ENCODE peak calls at places on chromosome 22, in seven cellular contexts. Z, C, E, S, F, V and D are unnamed samples.
A peak's percentile ranks its signal among the peaks of the same experiment; 100 is the strongest.

GRCh38 chr22:49883294-49883640 is 29.6 kb downstream of the ZBED4 start:
- DNase-seq in Z (no peak), C (no peak), E (peak; percentile 44), S (no peak), F (no peak), V (no peak), D (no peak)

GRCh38 chr22:17388235-17388634 is 19.0 kb downstream of the CECR2 start:
- DNase-seq in Z (no peak), C (no peak), E (no peak), S (no peak), F (no peak), V (no peak), D (no peak)

GRCh38 chr22:30324008-30324730 is 2.6 kb downstream of the TBC1D10A start:
- DNase-seq in Z (no peak), C (no peak), E (peak; percentile 81), S (no peak), F (no peak), V (peak; percentile 26), D (no peak)

GRCh38 chr22:41226728-41227655 is 13.7 kb downstream of the CHADL start:
- DNase-seq in Z (no peak), C (no peak), E (no peak), S (no peak), F (no peak), V (no peak), D (no peak)

GRCh38 chr22:30928401-30928800 is 40.2 kb downstream of the MORC2 start:
- DNase-seq in Z (no peak), C (no peak), E (no peak), S (no peak), F (no peak), V (no peak), D (no peak)

GRCh38 chr22:19195796-19196731 is 17.5 kb upstream of the SLC25A1 start:
- DNase-seq in Z (no peak), C (no peak), E (no peak), S (no peak), F (no peak), V (no peak), D (no peak)

GRCh38 chr22:49827307-49827852 is 293 bp downstream of the BRD1 start:
- DNase-seq in Z (no peak), C (no peak), E (peak; percentile 40), S (no peak), F (no peak), V (no peak), D (no peak)

GRCh38 chr22:50053861-50054260 is 4.2 kb downstream of the TTLL8 start:
- DNase-seq in Z (no peak), C (no peak), E (no peak), S (no peak), F (no peak), V (no peak), D (no peak)

GRCh38 chr22:50176850-50177536 is 6.5 kb downstream of the PANX2 start:
- DNase-seq in Z (no peak), C (no peak), E (no peak), S (no peak), F (no peak), V (no peak), D (no peak)

GRCh38 chr22:48955351-48956311 is 872.0 kb downstream of the BRD1 start:
- DNase-seq in Z (no peak), C (no peak), E (no peak), S (no peak), F (peak; percentile 1), V (no peak), D (no peak)

GRCh38 chr22:46813816-46814597 is 51.6 kb downstream of the TBC1D22A start:
- DNase-seq in Z (no peak), C (no peak), E (peak; percentile 85), S (no peak), F (no peak), V (no peak), D (no peak)

GRCh38 chr22:48843640-48844039 is 984.0 kb downstream of the BRD1 start:
- DNase-seq in Z (no peak), C (no peak), E (no peak), S (no peak), F (no peak), V (no peak), D (no peak)

GRCh38 chr22:42243802-42244060 is 26.7 kb downstream of the TCF20 start:
- DNase-seq in Z (no peak), C (no peak), E (no peak), S (no peak), F (no peak), V (no peak), D (no peak)

GRCh38 chr22:27988704-27989103 is 69.6 kb upstream of the PITPNB start:
- DNase-seq in Z (no peak), C (no peak), E (no peak), S (no peak), F (no peak), V (no peak), D (no peak)

GRCh38 chr22:41308054-41308453 is 6.7 kb downstream of the ZC3H7B start:
- DNase-seq in Z (no peak), C (no peak), E (peak; percentile 9), S (no peak), F (no peak), V (no peak), D (no peak)

GRCh38 chr22:50399751-50400331 is 56.7 kb downstream of the PPP6R2 start:
- DNase-seq in Z (peak; percentile 23), C (peak; percentile 23), E (no peak), S (no peak), F (peak; percentile 41), V (peak; percentile 11), D (peak; percentile 80)

GRCh38 chr22:31897842-31898241 is 46.5 kb upstream of the YWHAH start:
- DNase-seq in Z (no peak), C (no peak), E (no peak), S (no peak), F (no peak), V (no peak), D (no peak)

GRCh38 chr22:45329536-45329936 is 19.8 kb downstream of the FAM118A start:
- DNase-seq in Z (no peak), C (peak; percentile 80), E (no peak), S (no peak), F (no peak), V (no peak), D (peak; percentile 69)

GRCh38 chr22:42856179-42856864 is 751 bp downstream of the ARFGAP3 start:
- DNase-seq in Z (no peak), C (peak; percentile 79), E (peak; percentile 11), S (no peak), F (peak; percentile 62), V (peak; percentile 11), D (no peak)

GRCh38 chr22:49547751-49548239 is 279.9 kb downstream of the BRD1 start:
- DNase-seq in Z (no peak), C (no peak), E (no peak), S (no peak), F (no peak), V (no peak), D (no peak)

GRCh38 chr22:32752868-32753520 is 48.5 kb upstream of the TIMP3 start:
- DNase-seq in Z (no peak), C (peak; percentile 37), E (peak; percentile 83), S (no peak), F (no peak), V (no peak), D (no peak)

GRCh38 chr22:20956258-20957117 is 10.6 kb upstream of the AIFM3 start:
- DNase-seq in Z (peak; percentile 77), C (no peak), E (peak; percentile 34), S (no peak), F (peak; percentile 89), V (no peak), D (no peak)

GRCh38 chr22:17431179-17431578 is 61.9 kb downstream of the CECR2 start:
- DNase-seq in Z (peak; percentile 33), C (no peak), E (no peak), S (no peak), F (no peak), V (no peak), D (no peak)

GRCh38 chr22:19770349-19771220 is 10.0 kb downstream of the TBX1 start:
- DNase-seq in Z (no peak), C (no peak), E (no peak), S (no peak), F (no peak), V (no peak), D (no peak)

GRCh38 chr22:24117942-24118341 is 63.3 kb upstream of the SUSD2 start:
- DNase-seq in Z (no peak), C (no peak), E (no peak), S (no peak), F (no peak), V (no peak), D (no peak)
- TF ChIP-seq CTCF in Z (no peak), C (no peak), E (no peak), S (no peak), F (no peak), V (no peak), D (no peak)

DNA sequence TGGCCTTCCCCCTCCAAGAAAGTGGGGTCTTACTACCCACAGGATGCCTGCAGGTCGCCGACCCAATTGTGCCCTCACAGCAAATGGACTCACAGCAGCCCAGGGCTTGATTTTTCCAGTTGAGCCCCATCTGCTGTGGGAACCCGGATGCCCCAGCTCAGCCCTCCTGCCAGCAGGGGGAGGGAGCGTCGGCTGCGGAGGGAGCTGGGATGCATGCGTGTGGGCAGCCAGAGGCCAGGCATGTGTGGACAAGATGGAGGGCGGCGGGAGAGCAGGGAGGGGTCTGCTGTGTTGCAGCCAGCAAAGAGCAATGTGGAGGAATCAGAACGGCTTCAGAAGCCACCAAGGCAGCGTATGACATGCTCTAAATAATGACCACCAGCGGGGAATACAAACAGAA is 41.0 kb upstream of the EIF3D start:
- DNase-seq in Z (peak; percentile 40), C (no peak), E (peak; percentile 39), S (no peak), F (no peak), V (no peak), D (peak; percentile 70)
- TF ChIP-seq CTCF in Z (peak; percentile 11), C (peak; percentile 18), E (peak; percentile 51), S (peak; percentile 45), F (no peak), V (no peak), D (peak; percentile 36)

GRCh38 chr22:23789638-23790037 is 2.9 kb downstream of the SMARCB1 start:
- DNase-seq in Z (no peak), C (no peak), E (no peak), S (no peak), F (no peak), V (no peak), D (no peak)
- TF ChIP-seq CTCF in Z (no peak), C (no peak), E (no peak), S (no peak), F (no peak), V (no peak), D (no peak)

DNA sequence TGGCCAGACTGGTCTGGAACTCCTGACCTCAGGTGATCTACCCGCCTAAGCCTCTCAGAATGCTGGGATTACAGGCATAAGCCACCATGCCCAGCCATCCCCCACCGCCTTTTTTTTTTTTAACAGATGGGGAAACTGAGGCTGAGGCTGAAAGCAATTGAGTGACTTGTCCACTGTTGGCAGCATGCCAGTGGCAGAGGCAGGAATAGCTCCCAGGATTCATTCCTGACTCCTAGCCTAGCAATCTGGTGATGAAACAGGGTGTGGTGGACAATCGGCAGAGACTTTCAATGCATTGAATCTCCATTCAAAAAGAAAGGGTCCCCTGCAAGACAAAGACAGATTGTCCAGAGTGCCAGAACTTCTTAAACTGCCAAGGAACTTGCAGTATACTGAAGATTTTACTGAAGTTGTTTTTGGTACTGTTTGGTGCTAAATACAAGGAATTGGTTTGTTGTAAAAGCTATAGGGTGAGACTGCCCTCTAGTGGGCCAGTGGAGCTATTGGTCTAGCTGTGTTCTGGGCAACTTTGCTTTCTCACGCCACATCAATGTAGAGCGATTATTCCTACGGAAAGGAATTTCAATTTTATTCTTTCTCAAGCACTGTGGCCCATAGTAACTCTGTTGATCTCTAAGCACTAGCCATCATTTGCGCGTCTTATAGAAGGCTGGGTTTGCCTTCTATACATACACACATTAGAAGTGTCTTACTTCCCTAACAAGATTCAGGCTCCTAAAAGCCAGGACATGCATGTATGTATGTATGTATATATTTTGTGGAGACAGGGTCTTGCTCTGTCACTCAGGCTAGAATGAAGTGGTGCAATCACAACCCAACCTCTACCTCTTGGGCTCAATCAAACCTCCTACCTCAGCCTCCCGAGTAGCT is 21.0 kb downstream of the C22orf31 start:
- DNase-seq in Z (peak; percentile 78), C (peak; percentile 73), E (peak; percentile 86), S (peak; percentile 93), F (peak; percentile 76), V (peak; percentile 53), D (peak; percentile 51)
- TF ChIP-seq CTCF in Z (peak; percentile 91), C (peak; percentile 98), E (peak; percentile 98), S (peak; percentile 97), F (peak; percentile 98), V (peak; percentile 97), D (peak; percentile 94)